ENCODE peak calls at places on chromosomes 6 and 20, in four cellular contexts. A is adipocyte, K is BJ, C is A549. J is an unnamed sample.

GRCh38 chr6:3310051-3310448 is 51.3 kb downstream of the PSMG4 start:
- DNase-seq in A (no peak), K (no peak), C (no peak), J (no peak)

GRCh38 chr20:19438488-19438887 is 226.0 kb downstream of the SLC24A3 start:
- DNase-seq in A (no peak), K (no peak), C (no peak), J (no peak)

GRCh38 chr6:149260214-149260874 is 57.2 kb upstream of the TAB2 start:
- DNase-seq in A (no peak), K (no peak), C (no peak), J (no peak)

GRCh38 chr6:42316390-42316970 is 98.8 kb upstream of the MRPS10 start:
- DNase-seq in A (peak; percentile 52), K (no peak), C (peak; percentile 66), J (peak; percentile 83)

GRCh38 chr6:53918854-53919253 is 124.0 kb downstream of the LRRC1 start:
- DNase-seq in A (no peak), K (no peak), C (no peak), J (no peak)

GRCh38 chr20:50462093-50462685 is 48.0 kb upstream of the PTPN1 start:
- DNase-seq in A (no peak), K (no peak), C (no peak), J (no peak)

GRCh38 chr20:50813801-50814200 is 18.9 kb downstream of the BCAS4 start:
- DNase-seq in A (no peak), K (no peak), C (no peak), J (no peak)

GRCh38 chr6:52524921-52525320 is 51.9 kb downstream of the TRAM2 start:
- DNase-seq in A (no peak), K (no peak), C (no peak), J (no peak)

GRCh38 chr20:63625771-63626423 is 1.0 kb downstream of the GMEB2 start:
- DNase-seq in A (peak; percentile 59), K (no peak), C (peak; percentile 24), J (peak; percentile 50)

GRCh38 chr6:130717657-130718056 is 109.5 kb upstream of the SMLR1 start:
- DNase-seq in A (no peak), K (no peak), C (no peak), J (peak; percentile 13)

GRCh38 chr6:43759926-43760798 is 9.8 kb upstream of the VEGFA start:
- DNase-seq in A (no peak), K (no peak), C (no peak), J (no peak)

GRCh38 chr20:62350098-62350628 is 16.9 kb downstream of the LAMA5 start:
- DNase-seq in A (no peak), K (no peak), C (peak; percentile 93), J (no peak)

GRCh38 chr20:22795897-22796296 is 211.5 kb upstream of the FOXA2 start:
- DNase-seq in A (peak; percentile 97), K (peak; percentile 98), C (peak; percentile 97), J (peak; percentile 98)

GRCh38 chr6:53428886-53429285 is 80.1 kb upstream of the ELOVL5 start:
- DNase-seq in A (no peak), K (no peak), C (no peak), J (no peak)

GRCh38 chr20:51767867-51768758 is at the start of gene ATP9A:
- DNase-seq in A (peak; percentile 68), K (no peak), C (no peak), J (no peak)

GRCh38 chr6:136831873-136832562 is 9.6 kb downstream of the PEX7 start:
- DNase-seq in A (no peak), K (no peak), C (no peak), J (no peak)

GRCh38 chr6:57173886-57174510 is 1.9 kb downstream of the BAG2 start:
- DNase-seq in A (peak; percentile 84), K (peak; percentile 44), C (peak; percentile 56), J (peak; percentile 87)
- H3K4me3 ChIP-seq in A (peak overlapping the region; percentile 91), K (peak overlapping the region; percentile 86), C (peak overlapping the region; percentile 55), J (peak overlapping the region; percentile 95)

DNA sequence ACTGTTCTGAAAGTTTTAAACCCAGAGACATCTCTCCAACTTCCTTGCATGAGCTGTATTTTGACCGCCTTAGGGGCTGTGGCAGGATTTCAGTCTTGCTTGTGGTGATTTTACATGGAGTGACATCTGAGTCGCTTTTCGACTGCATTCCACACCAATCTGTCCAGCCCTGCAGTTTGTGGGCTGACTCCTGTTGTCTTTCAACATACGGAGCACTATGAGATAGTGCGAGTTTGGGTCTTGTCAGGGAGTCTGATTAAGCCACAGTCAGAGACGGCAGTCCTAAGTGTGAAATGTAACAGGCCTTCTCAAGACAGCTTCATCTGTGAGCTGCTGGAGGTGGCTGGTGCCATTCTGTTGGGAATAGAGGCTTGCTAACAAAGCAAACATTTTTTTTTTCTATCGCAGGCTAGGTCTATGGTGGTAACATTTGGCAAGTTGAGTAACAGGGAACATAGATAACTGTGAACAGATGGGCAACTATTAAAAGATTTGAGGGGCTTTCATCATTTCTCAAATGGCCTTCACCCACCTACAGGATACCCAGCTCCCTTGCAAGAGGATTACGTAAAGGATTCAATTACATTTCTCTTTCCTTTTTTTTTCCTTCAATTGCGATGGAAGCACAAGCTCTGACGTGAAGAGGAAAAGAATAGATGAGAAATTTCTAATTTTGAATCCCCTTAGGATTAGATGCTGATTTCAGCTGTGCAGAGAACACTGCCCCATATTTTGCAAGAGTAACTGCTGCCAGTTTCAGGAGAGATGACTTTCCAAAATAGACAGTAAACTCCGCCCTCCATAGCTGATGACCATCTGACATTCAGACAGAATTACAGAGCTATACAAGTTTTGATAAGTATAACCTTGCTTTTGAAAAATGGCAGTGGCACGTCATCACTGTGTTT is 25.1 kb downstream of the CAP2 start:
- DNase-seq in A (peak; percentile 89), K (peak; percentile 52), C (peak; percentile 27), J (peak; percentile 42)
- H3K4me3 ChIP-seq in A (peak overlapping the region; percentile 64), K (peak overlapping the region; percentile 24), C (peak overlapping the region; percentile 22), J (peak overlapping the region; percentile 37)

GRCh38 chr20:15179426-15180190 is 842.2 kb upstream of the FLRT3 start:
- DNase-seq in A (no peak), K (no peak), C (no peak), J (no peak)
- H3K4me3 ChIP-seq in A (no peak overlapping the region), K (no peak overlapping the region), C (no peak overlapping the region), J (no peak overlapping the region)

DNA sequence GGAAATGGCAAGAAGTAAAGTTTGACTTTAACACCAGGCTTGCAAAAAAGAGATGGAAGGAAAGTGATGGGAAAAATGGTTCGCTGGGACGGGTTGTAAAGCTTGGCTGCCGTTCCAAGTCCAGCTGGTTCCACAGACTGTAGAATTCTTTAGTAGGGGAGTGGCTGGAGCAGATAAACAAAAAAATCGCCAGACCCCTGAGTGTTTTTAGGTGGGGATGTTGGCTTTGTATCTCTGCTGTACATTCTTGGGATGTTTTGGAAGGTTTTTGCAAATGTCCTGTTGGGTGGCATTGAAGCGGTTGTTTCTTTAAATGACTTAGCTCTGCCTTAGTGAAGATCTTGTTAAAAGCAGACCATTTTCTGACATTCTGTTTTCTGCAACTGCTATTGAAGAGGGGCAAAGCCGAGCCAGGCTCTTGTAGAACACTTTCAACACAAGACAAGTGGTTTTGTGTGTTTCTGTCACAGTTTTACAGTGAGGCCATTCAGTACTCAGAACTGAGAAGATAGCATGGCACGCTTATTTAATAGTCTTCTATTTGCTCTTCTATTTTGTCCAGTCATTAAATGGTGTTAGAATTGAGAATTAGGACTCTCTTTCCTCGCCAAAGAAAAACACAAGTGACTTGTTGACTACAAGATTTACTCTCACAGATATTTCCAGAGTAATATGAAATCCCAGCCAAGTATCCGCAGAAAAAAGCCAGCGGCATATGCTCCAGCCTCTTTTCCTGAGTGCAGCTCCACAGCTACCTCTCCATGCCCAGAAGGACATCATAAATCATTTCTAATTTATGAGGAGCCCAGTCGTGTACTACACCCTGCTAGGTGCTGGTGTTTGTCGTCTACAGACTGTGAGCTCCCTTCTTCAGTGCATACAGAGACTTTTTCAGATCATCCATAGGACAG is 65.7 kb downstream of the PHACTR2 start:
- DNase-seq in A (no peak), K (no peak), C (no peak), J (peak; percentile 39)
- H3K4me3 ChIP-seq in A (peak overlapping the region; percentile 67), K (no peak overlapping the region), C (no peak overlapping the region), J (peak overlapping the region; percentile 40)

GRCh38 chr20:46562009-46562372 is 11.5 kb upstream of the OCSTAMP start:
- DNase-seq in A (no peak), K (no peak), C (no peak), J (no peak)
- H3K4me3 ChIP-seq in A (peak overlapping the region; percentile 69), K (no peak overlapping the region), C (peak overlapping the region; percentile 7), J (peak overlapping the region; percentile 14)

DNA sequence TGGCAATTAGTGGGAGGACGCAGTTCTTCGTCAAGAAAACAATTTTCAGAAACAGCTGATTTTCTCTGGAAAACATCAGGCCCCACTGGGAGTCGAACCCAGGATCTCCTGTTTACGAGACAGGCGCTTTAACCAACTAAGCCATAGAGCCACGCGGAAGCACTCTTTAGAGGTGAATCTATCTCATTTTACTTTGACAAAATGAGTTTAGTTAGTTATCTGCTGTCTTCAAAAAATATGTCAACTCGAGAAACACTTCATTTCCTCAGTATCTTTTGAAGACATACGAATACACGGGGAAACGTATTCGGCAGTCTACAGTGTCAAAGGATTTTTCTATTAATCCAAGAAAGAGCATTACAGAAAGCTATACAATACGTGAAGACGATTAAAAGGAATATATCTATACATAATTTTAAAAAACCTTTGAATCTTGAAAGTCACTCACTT is 26.7 kb downstream of the GPX6 start:
- DNase-seq in A (peak; percentile 81), K (no peak), C (peak; percentile 76), J (peak; percentile 90)
- H3K4me3 ChIP-seq in A (peak overlapping the region; percentile 80), K (peak overlapping the region; percentile 57), C (peak overlapping the region; percentile 62), J (peak overlapping the region; percentile 48)

GRCh38 chr6:34665019-34665418 is 31.5 kb downstream of the ILRUN start:
- DNase-seq in A (no peak), K (no peak), C (no peak), J (no peak)
- H3K4me3 ChIP-seq in A (peak overlapping the region; percentile 4), K (no peak overlapping the region), C (no peak overlapping the region), J (no peak overlapping the region)

J was measured in foreskin fibroblast.